ENCODE peak calls at places on chromosomes 4 and X, in four cellular contexts. One of them, this sample, is unnamed.
A peak's percentile ranks its signal among the peaks of the same experiment; 100 is the strongest.

GRCh38 chr4:153074501-153075255 is 129.6 kb upstream of the TRIM2 start:
- DNase-seq in small intestine: peak; percentile 71
- DNase-seq in CD4-positive, alpha-beta memory T cell: peak; percentile 39
- DNase-seq in lower lobe of right lung: no peak
- DNase-seq in this sample: no peak

GRCh38 chrX:78437621-78438020 is 110.2 kb upstream of the CYSLTR1 start:
- DNase-seq in small intestine: no peak
- DNase-seq in CD4-positive, alpha-beta memory T cell: no peak
- DNase-seq in lower lobe of right lung: no peak
- DNase-seq in this sample: no peak

GRCh38 chrX:142680038-142680437 is 345.7 kb upstream of the SPANXN4 start:
- DNase-seq in small intestine: no peak
- DNase-seq in CD4-positive, alpha-beta memory T cell: no peak
- DNase-seq in lower lobe of right lung: no peak
- DNase-seq in this sample: no peak

GRCh38 chr4:99735822-99736221 is 78.2 kb upstream of the C4orf54 start:
- DNase-seq in small intestine: no peak
- DNase-seq in CD4-positive, alpha-beta memory T cell: no peak
- DNase-seq in lower lobe of right lung: no peak
- DNase-seq in this sample: no peak

GRCh38 chrX:102835504-102836146 is 101.4 kb upstream of the RAB40AL start:
- DNase-seq in small intestine: peak; percentile 15
- DNase-seq in CD4-positive, alpha-beta memory T cell: no peak
- DNase-seq in lower lobe of right lung: no peak
- DNase-seq in this sample: no peak

GRCh38 chrX:45622538-45622937 is 421.9 kb upstream of the DIPK2B start:
- DNase-seq in small intestine: no peak
- DNase-seq in CD4-positive, alpha-beta memory T cell: no peak
- DNase-seq in lower lobe of right lung: no peak
- DNase-seq in this sample: no peak

GRCh38 chrX:96861661-96862060 is 22.0 kb upstream of the RPA4 start:
- DNase-seq in small intestine: no peak
- DNase-seq in CD4-positive, alpha-beta memory T cell: no peak
- DNase-seq in lower lobe of right lung: no peak
- DNase-seq in this sample: no peak

GRCh38 chrX:136850441-136851175 is 29.9 kb downstream of the RBMX start:
- DNase-seq in small intestine: no peak
- DNase-seq in CD4-positive, alpha-beta memory T cell: no peak
- DNase-seq in lower lobe of right lung: no peak
- DNase-seq in this sample: no peak

GRCh38 chrX:3262906-3263305 is 83.5 kb downstream of the MXRA5 start:
- DNase-seq in small intestine: no peak
- DNase-seq in CD4-positive, alpha-beta memory T cell: no peak
- DNase-seq in lower lobe of right lung: no peak
- DNase-seq in this sample: no peak

DNA sequence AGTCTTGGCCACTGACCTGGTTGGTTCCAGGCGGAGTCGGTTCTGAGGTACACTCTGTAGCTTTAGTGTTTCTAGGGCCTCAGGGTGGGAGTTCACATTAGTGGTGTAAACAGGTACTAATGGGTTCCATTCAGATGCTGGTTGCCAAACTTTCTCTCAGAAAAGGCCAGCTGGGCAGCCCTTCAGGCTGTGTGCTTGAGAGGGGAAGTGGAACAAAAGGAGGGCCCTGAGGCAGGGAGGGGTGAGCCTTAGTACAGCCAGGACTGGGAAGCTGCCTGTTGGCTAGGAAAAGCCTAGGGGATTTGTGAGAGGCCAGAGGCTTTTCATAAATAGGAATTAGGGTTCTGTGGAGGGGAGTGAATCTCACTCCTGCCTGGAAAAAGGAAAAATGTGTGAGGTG is 24.9 kb downstream of the NHSL2 start:
- DNase-seq in small intestine: no peak
- DNase-seq in CD4-positive, alpha-beta memory T cell: no peak
- DNase-seq in lower lobe of right lung: no peak
- DNase-seq in this sample: no peak
- H3K9me3 ChIP-seq in small intestine: no peaks in the 10 kb centered on the region
- H3K9me3 ChIP-seq in CD4-positive, alpha-beta memory T cell: no peaks in the 10 kb centered on the region
- H3K9me3 ChIP-seq in lower lobe of right lung: no peaks in the 10 kb centered on the region
- H3K9me3 ChIP-seq in this sample: no peaks in the 10 kb centered on the region

GRCh38 chrX:131728295-131729145 is 184.6 kb downstream of the OR13H1 start:
- DNase-seq in small intestine: no peak
- DNase-seq in CD4-positive, alpha-beta memory T cell: peak; percentile 88
- DNase-seq in lower lobe of right lung: no peak
- DNase-seq in this sample: peak; percentile 78

GRCh38 chrX:131727778-131728177 is 183.9 kb downstream of the OR13H1 start:
- DNase-seq in small intestine: no peak
- DNase-seq in CD4-positive, alpha-beta memory T cell: no peak
- DNase-seq in lower lobe of right lung: no peak
- DNase-seq in this sample: no peak

GRCh38 chrX:131724292-131724691 is 180.4 kb downstream of the OR13H1 start:
- DNase-seq in small intestine: no peak
- DNase-seq in CD4-positive, alpha-beta memory T cell: no peak
- DNase-seq in lower lobe of right lung: no peak
- DNase-seq in this sample: no peak

GRCh38 chrX:131723646-131724045 is 179.8 kb downstream of the OR13H1 start:
- DNase-seq in small intestine: no peak
- DNase-seq in CD4-positive, alpha-beta memory T cell: no peak
- DNase-seq in lower lobe of right lung: no peak
- DNase-seq in this sample: no peak

GRCh38 chrX:131725001-131725654 is 181.3 kb downstream of the OR13H1 start:
- DNase-seq in small intestine: no peak
- DNase-seq in CD4-positive, alpha-beta memory T cell: no peak
- DNase-seq in lower lobe of right lung: no peak
- DNase-seq in this sample: no peak
- H3K9me3 ChIP-seq in small intestine: no peaks in the 10 kb centered on the region
- H3K9me3 ChIP-seq in CD4-positive, alpha-beta memory T cell: no peaks in the 10 kb centered on the region
- H3K9me3 ChIP-seq in lower lobe of right lung: no peaks in the 10 kb centered on the region
- H3K9me3 ChIP-seq in this sample: no peaks in the 10 kb centered on the region

GRCh38 chr4:86653237-86653865 is 59.2 kb downstream of the PTPN13 start:
- DNase-seq in small intestine: peak; percentile 5
- DNase-seq in CD4-positive, alpha-beta memory T cell: no peak
- DNase-seq in lower lobe of right lung: no peak
- DNase-seq in this sample: no peak
- H3K9me3 ChIP-seq in small intestine: no peaks in the 10 kb centered on the region
- H3K9me3 ChIP-seq in CD4-positive, alpha-beta memory T cell: peaks cover 3% of the 10 kb centered on the region
- H3K9me3 ChIP-seq in lower lobe of right lung: peaks cover 31% of the 10 kb centered on the region
- H3K9me3 ChIP-seq in this sample: peaks cover 3% of the 10 kb centered on the region

DNA sequence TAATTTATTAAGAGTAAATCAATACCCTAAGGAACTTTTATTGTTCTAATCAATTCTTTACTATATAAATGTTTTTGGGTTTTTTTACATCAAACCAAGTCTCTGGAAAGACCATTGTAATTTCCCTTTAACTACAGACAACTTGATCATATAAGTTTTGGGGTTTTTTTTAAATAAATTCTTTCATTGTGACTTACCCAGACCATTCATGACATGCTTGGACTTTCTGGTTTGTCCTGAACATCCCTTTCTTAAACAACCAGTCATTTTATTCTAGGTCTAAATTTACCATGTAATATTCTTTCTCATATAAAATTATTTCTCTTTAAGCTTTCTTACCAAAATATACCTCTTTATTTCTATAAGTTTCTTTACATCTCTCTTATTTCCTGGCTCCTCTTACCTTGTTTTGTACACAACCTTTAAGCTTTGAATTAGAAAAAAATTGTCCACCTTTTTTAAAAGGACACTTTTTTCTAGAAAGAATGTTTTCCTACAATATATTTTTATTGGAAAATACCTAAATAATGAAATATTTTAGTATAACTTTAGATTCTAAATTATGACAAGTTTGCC is 8.4 kb downstream of the CNGA1 start:
- DNase-seq in small intestine: no peak
- DNase-seq in CD4-positive, alpha-beta memory T cell: no peak
- DNase-seq in lower lobe of right lung: no peak
- DNase-seq in this sample: no peak
- H3K9me3 ChIP-seq in small intestine: no peaks in the 10 kb centered on the region
- H3K9me3 ChIP-seq in CD4-positive, alpha-beta memory T cell: no peaks in the 10 kb centered on the region
- H3K9me3 ChIP-seq in lower lobe of right lung: no peaks in the 10 kb centered on the region
- H3K9me3 ChIP-seq in this sample: no peaks in the 10 kb centered on the region

GRCh38 chrX:63426519-63426918 is 75.4 kb upstream of the SPIN4 start:
- DNase-seq in small intestine: no peak
- DNase-seq in CD4-positive, alpha-beta memory T cell: no peak
- DNase-seq in lower lobe of right lung: no peak
- DNase-seq in this sample: no peak
- H3K9me3 ChIP-seq in small intestine: no peaks in the 10 kb centered on the region
- H3K9me3 ChIP-seq in CD4-positive, alpha-beta memory T cell: no peaks in the 10 kb centered on the region
- H3K9me3 ChIP-seq in lower lobe of right lung: no peaks in the 10 kb centered on the region
- H3K9me3 ChIP-seq in this sample: no peaks in the 10 kb centered on the region

This sample was measured in left lung.